ENCODE peak calls at places on chromosome 7, in four cellular contexts. One of them, this sample, is unnamed.
A peak's percentile ranks its signal among the peaks of the same experiment; 100 is the strongest.

GRCh38 chr7:4659551-4660286 is 22.4 kb upstream of the FOXK1 start:
- DNase-seq in endothelial cell of umbilical vein: no peak
- DNase-seq in uterus: no peak
- DNase-seq in stomach: no peak
- DNase-seq in this sample: no peak

GRCh38 chr7:8724080-8724718 is 290.8 kb downstream of the NXPH1 start:
- DNase-seq in endothelial cell of umbilical vein: no peak
- DNase-seq in uterus: no peak
- DNase-seq in stomach: peak; percentile 51
- DNase-seq in this sample: no peak

GRCh38 chr7:29145553-29146081 is 720 bp downstream of the CPVL start:
- DNase-seq in endothelial cell of umbilical vein: no peak
- DNase-seq in uterus: no peak
- DNase-seq in stomach: no peak
- DNase-seq in this sample: no peak

GRCh38 chr7:126483972-126484371 is 768.8 kb downstream of the GRM8 start:
- DNase-seq in endothelial cell of umbilical vein: no peak
- DNase-seq in uterus: no peak
- DNase-seq in stomach: no peak
- DNase-seq in this sample: no peak

GRCh38 chr7:49773939-49774458 is 561 bp downstream of the VWC2 start:
- DNase-seq in endothelial cell of umbilical vein: no peak
- DNase-seq in uterus: no peak
- DNase-seq in stomach: no peak
- DNase-seq in this sample: peak; percentile 50

GRCh38 chr7:90560730-90561129 is 35.4 kb upstream of the CDK14 start:
- DNase-seq in endothelial cell of umbilical vein: no peak
- DNase-seq in uterus: no peak
- DNase-seq in stomach: no peak
- DNase-seq in this sample: no peak

GRCh38 chr7:2037301-2037804 is 195.4 kb downstream of the MAD1L1 start:
- DNase-seq in endothelial cell of umbilical vein: no peak
- DNase-seq in uterus: no peak
- DNase-seq in stomach: no peak
- DNase-seq in this sample: peak; percentile 24

GRCh38 chr7:105656922-105657521 is 75.7 kb upstream of the EFCAB10 start:
- DNase-seq in endothelial cell of umbilical vein: peak; percentile 18
- DNase-seq in uterus: no peak
- DNase-seq in stomach: peak; percentile 44
- DNase-seq in this sample: peak; percentile 47

GRCh38 chr7:158973440-158973839 is 117.1 kb downstream of the DYNC2I1 start:
- DNase-seq in endothelial cell of umbilical vein: no peak
- DNase-seq in uterus: no peak
- DNase-seq in stomach: peak; percentile 42
- DNase-seq in this sample: peak; percentile 71

GRCh38 chr7:66970310-66970709 is 25.1 kb downstream of the SBDS start:
- DNase-seq in endothelial cell of umbilical vein: no peak
- DNase-seq in uterus: no peak
- DNase-seq in stomach: peak; percentile 32
- DNase-seq in this sample: no peak

GRCh38 chr7:80499350-80499955 is 12.4 kb downstream of the GNAT3 start:
- DNase-seq in endothelial cell of umbilical vein: peak; percentile 61
- DNase-seq in uterus: peak; percentile 13
- DNase-seq in stomach: no peak
- DNase-seq in this sample: peak; percentile 53

GRCh38 chr7:114979388-114979787 is 57.5 kb downstream of the MDFIC start:
- DNase-seq in endothelial cell of umbilical vein: peak; percentile 57
- DNase-seq in uterus: peak; percentile 76
- DNase-seq in stomach: peak; percentile 61
- DNase-seq in this sample: peak; percentile 46

GRCh38 chr7:15130666-15131541 is 228.4 kb upstream of the DGKB start:
- DNase-seq in endothelial cell of umbilical vein: peak; percentile 86
- DNase-seq in uterus: no peak
- DNase-seq in stomach: no peak
- DNase-seq in this sample: no peak

GRCh38 chr7:83934118-83934734 is 260.4 kb downstream of the SEMA3A start:
- DNase-seq in endothelial cell of umbilical vein: peak; percentile 10
- DNase-seq in uterus: no peak
- DNase-seq in stomach: no peak
- DNase-seq in this sample: no peak

GRCh38 chr7:7512861-7513597 is 22.6 kb downstream of the COL28A1 start:
- DNase-seq in endothelial cell of umbilical vein: no peak
- DNase-seq in uterus: no peak
- DNase-seq in stomach: no peak
- DNase-seq in this sample: no peak
- TF ChIP-seq POLR2A in endothelial cell of umbilical vein: no peak
- TF ChIP-seq POLR2A in uterus: no peak
- TF ChIP-seq POLR2A in stomach: no peak
- TF ChIP-seq POLR2A in this sample: no peak

DNA sequence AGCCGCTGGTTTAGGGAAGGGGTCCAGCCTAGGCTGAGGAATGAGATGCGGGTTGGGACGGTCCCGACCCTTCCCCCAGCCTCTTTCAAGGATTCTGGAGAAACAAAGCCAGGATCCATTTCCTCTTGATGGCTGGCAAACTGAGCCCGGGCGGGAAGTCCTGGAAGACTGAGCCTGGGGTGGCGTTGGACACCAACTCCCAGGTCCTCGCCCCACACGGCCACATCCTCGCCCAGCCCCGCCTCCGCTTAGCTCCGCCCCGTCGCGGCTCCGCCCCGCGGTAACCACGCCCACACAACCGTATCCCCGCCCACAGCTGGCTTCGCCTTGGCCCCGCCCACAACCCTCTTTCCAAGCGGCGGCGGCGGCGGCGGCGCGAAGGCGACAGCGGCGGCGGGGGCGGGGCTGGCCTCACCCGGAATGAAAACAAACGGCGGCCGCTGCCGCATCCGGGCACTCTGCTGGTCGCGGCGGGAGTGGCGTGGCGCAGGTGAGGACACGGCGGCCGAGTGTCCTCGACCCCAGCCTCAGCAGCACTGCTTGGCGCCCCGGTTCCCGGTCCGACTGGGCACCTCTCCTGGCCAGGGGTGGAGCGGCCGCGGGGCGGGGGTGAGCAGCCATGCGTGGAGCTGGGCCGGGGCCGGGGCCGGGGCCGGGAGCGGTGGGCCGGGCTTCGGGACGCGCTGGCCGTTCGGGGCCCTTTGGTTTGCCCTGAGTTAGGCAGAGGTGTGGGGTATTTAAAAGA is at the start of gene NUB1:
- DNase-seq in endothelial cell of umbilical vein: peak; percentile 90
- DNase-seq in uterus: peak; percentile 89
- DNase-seq in stomach: peak; percentile 96
- DNase-seq in this sample: peak; percentile 94
- TF ChIP-seq CTCF in endothelial cell of umbilical vein: no peak
- TF ChIP-seq CTCF in uterus: peak; percentile 24
- TF ChIP-seq CTCF in stomach: no peak
- TF ChIP-seq CTCF in this sample: no peak

GRCh38 chr7:53336133-53336532 is 300.7 kb downstream of the POM121L12 start:
- DNase-seq in endothelial cell of umbilical vein: no peak
- DNase-seq in uterus: no peak
- DNase-seq in stomach: no peak
- DNase-seq in this sample: no peak
- TF ChIP-seq POLR2A in endothelial cell of umbilical vein: no peak
- TF ChIP-seq POLR2A in uterus: no peak
- TF ChIP-seq POLR2A in stomach: no peak
- TF ChIP-seq POLR2A in this sample: no peak

GRCh38 chr7:30352169-30352568 is 67.8 kb downstream of the ZNRF2 start:
- DNase-seq in endothelial cell of umbilical vein: no peak
- DNase-seq in uterus: no peak
- DNase-seq in stomach: no peak
- DNase-seq in this sample: no peak
- TF ChIP-seq CTCF in endothelial cell of umbilical vein: no peak
- TF ChIP-seq CTCF in uterus: no peak
- TF ChIP-seq CTCF in stomach: no peak
- TF ChIP-seq CTCF in this sample: no peak

DNA sequence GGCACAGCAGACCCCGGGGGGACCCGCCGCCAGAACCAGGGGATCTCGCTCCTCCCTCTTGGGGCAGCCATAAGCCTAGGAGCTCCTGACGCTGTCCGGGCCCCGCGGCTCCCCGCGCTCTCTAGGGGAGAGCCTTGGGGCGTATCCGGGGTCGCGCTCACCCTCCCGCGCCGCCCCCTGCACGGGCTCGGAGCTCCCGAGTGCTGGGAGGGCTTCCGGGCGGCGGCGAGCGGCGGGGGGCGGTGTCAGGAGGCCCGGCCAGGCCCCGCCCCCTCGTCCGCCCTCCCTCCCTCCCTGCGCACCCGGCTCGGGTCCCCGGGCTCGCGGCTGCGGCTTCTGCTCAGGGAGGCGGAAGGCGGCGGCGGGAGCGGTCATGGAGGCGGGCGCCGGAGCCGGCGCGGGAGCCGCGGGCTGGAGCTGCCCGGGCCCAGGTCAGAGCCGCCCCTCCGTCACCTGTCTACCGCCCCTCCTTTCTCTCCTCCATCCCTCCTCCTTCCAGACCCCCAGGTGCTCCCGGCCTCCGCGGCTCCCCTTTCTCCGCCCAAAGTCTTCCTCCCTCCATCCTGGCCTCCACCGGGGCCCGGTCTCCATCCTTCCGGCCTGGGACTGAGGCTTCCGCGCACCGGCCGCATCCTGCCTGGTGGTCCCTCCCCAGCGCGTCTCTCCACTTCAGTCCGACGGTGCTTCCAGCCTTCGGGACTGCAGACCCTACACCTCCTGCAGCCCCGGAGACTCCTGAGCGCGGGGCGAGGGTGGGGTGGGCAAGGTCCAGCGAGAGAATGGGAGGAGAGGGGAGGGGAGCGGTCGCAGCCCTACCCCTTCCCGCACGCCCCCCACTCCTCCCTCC is 424 bp upstream of the CCDC136 start:
- DNase-seq in endothelial cell of umbilical vein: peak; percentile 43
- DNase-seq in uterus: peak; percentile 66
- DNase-seq in stomach: peak; percentile 83
- DNase-seq in this sample: peak; percentile 64
- TF ChIP-seq POLR2A in endothelial cell of umbilical vein: no peak
- TF ChIP-seq POLR2A in uterus: peak; percentile 43
- TF ChIP-seq POLR2A in stomach: no peak
- TF ChIP-seq POLR2A in this sample: no peak

GRCh38 chr7:148940702-148941597 is 56.9 kb upstream of the EZH2 start:
- DNase-seq in endothelial cell of umbilical vein: peak; percentile 90
- DNase-seq in uterus: peak; percentile 79
- DNase-seq in stomach: peak; percentile 80
- DNase-seq in this sample: peak; percentile 82

GRCh38 chr7:148939128-148939747 is 55.1 kb upstream of the EZH2 start:
- DNase-seq in endothelial cell of umbilical vein: no peak
- DNase-seq in uterus: no peak
- DNase-seq in stomach: no peak
- DNase-seq in this sample: no peak

GRCh38 chr7:148944935-148945934 is 61.1 kb upstream of the EZH2 start:
- DNase-seq in endothelial cell of umbilical vein: no peak
- DNase-seq in uterus: no peak
- DNase-seq in stomach: no peak
- DNase-seq in this sample: no peak

DNA sequence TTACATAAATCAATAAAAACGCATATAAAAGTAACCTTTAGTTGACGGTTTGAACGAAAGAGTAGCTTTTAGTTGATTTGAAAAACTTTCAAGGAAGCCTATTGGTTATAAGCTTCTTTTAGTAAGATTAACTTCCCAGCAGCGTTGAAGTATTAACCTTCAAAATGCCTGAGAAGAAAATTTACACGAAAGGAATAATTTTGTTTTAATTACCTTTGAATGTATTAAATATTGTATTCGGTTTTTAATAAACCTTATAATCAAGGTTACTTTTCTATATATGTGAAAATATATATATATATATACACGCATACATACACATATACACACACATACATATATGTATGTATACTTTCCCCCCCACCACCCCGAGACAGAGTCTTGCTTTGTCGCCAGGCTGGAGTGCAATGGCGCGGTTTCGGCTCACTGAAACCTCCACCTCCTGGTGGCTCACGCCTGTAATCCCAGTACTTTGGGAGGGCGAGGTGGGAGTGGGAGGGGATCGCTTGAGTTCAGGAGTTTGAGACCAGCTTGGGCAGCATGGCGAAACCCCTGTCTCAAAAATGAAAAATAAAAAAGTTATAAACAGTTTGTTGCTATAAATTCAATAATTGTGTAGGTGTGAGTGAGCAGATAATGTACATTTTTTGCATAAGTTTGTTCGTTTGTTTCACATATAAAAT is 57.6 kb upstream of the EZH2 start:
- DNase-seq in endothelial cell of umbilical vein: peak; percentile 72
- DNase-seq in uterus: peak; percentile 42
- DNase-seq in stomach: peak; percentile 67
- DNase-seq in this sample: peak; percentile 30
- TF ChIP-seq CTCF in endothelial cell of umbilical vein: peak; percentile 27
- TF ChIP-seq CTCF in uterus: peak; percentile 27
- TF ChIP-seq CTCF in stomach: no peak
- TF ChIP-seq CTCF in this sample: no peak